ENCODE peak calls at places on chromosomes 7 and 10, in eight cellular contexts. Y, N, B, S, R, C, G and I are unnamed samples.

GRCh38 chr7:1692500-1693418 is 22.7 kb downstream of the ELFN1 start:
- DNase-seq in Y (no peak), N (no peak), B (no peak), S (no peak), R (no peak), C (no peak), G (no peak), I (no peak)

GRCh38 chr7:116802144-116802747 is 60.1 kb upstream of the CAPZA2 start:
- DNase-seq in Y (no peak), N (no peak), B (no peak), S (no peak), R (no peak), C (peak), G (no peak), I (no peak)

GRCh38 chr10:113007821-113008220 is 57.8 kb downstream of the TCF7L2 start:
- DNase-seq in Y (no peak), N (no peak), B (no peak), S (no peak), R (no peak), C (no peak), G (no peak), I (no peak)

GRCh38 chr10:125692932-125693847 is 10.2 kb upstream of the TEX36 start:
- DNase-seq in Y (no peak), N (no peak), B (peak), S (no peak), R (no peak), C (peak), G (peak), I (no peak)

GRCh38 chr10:102673961-102674511 is 29.8 kb downstream of the TRIM8 start:
- DNase-seq in Y (no peak), N (peak), B (peak), S (peak), R (peak), C (no peak), G (no peak), I (peak)

GRCh38 chr10:94439275-94439861 is 37.0 kb downstream of the TBC1D12 start:
- DNase-seq in Y (no peak), N (peak), B (peak), S (no peak), R (no peak), C (no peak), G (no peak), I (peak)

GRCh38 chr10:15168781-15169554 is 475 bp upstream of the NMT2 start:
- DNase-seq in Y (peak), N (peak), B (peak), S (peak), R (peak), C (peak), G (peak), I (peak)

GRCh38 chr7:45259966-45260646 is 102.5 kb downstream of the RAMP3 start:
- DNase-seq in Y (peak), N (peak), B (peak), S (peak), R (peak), C (no peak), G (peak), I (peak)

GRCh38 chr7:128390871-128391565 is 18.8 kb downstream of the IMPDH1 start:
- DNase-seq in Y (no peak), N (no peak), B (no peak), S (no peak), R (no peak), C (no peak), G (no peak), I (no peak)

GRCh38 chr7:16697507-16698199 is 51.7 kb downstream of the BZW2 start:
- DNase-seq in Y (no peak), N (no peak), B (no peak), S (no peak), R (no peak), C (no peak), G (no peak), I (no peak)

GRCh38 chr7:28276303-28276702 is 95.7 kb upstream of the JAZF1 start:
- DNase-seq in Y (no peak), N (no peak), B (no peak), S (no peak), R (no peak), C (no peak), G (no peak), I (no peak)

GRCh38 chr10:82887488-82887887 is 1012.5 kb downstream of the NRG3 start:
- DNase-seq in Y (no peak), N (no peak), B (no peak), S (no peak), R (no peak), C (no peak), G (no peak), I (peak)

GRCh38 chr10:8057636-8058273 is 3.3 kb downstream of the GATA3 start:
- DNase-seq in Y (no peak), N (peak), B (no peak), S (no peak), R (no peak), C (no peak), G (no peak), I (no peak)

GRCh38 chr7:9719721-9720120 is 1254.0 kb upstream of the PHF14 start:
- DNase-seq in Y (no peak), N (no peak), B (no peak), S (no peak), R (no peak), C (no peak), G (no peak), I (no peak)

GRCh38 chr7:88147949-88148348 is 71.9 kb downstream of the SRI start:
- DNase-seq in Y (no peak), N (peak), B (no peak), S (no peak), R (no peak), C (no peak), G (no peak), I (no peak)

GRCh38 chr10:36256166-36256565 is 614.1 kb upstream of the FZD8 start:
- DNase-seq in Y (no peak), N (no peak), B (no peak), S (no peak), R (no peak), C (no peak), G (no peak), I (peak)

GRCh38 chr10:78937388-78937787 is 131.4 kb upstream of the ZMIZ1 start:
- DNase-seq in Y (no peak), N (no peak), B (no peak), S (no peak), R (no peak), C (no peak), G (no peak), I (no peak)

GRCh38 chr7:79524048-79524447 is 70.6 kb upstream of the MAGI2 start:
- DNase-seq in Y (no peak), N (no peak), B (no peak), S (no peak), R (no peak), C (no peak), G (no peak), I (no peak)

GRCh38 chr7:5526190-5527037 is 102.8 kb upstream of the TNRC18 start:
- DNase-seq in Y (no peak), N (peak), B (no peak), S (peak), R (no peak), C (peak), G (no peak), I (peak)

GRCh38 chr7:44141221-44141850 is at the start of gene MYL7:
- DNase-seq in Y (no peak), N (peak), B (no peak), S (no peak), R (no peak), C (no peak), G (no peak), I (no peak)

GRCh38 chr10:118237930-118238329 is 104.2 kb downstream of the FAM204A start:
- DNase-seq in Y (no peak), N (no peak), B (no peak), S (no peak), R (no peak), C (no peak), G (no peak), I (no peak)

GRCh38 chr7:116560021-116560970 is 35.5 kb downstream of the CAV1 start:
- DNase-seq in Y (no peak), N (no peak), B (peak), S (no peak), R (no peak), C (no peak), G (no peak), I (no peak)

GRCh38 chr10:85926136-85926535 is 440.5 kb downstream of the GRID1 start:
- DNase-seq in Y (no peak), N (no peak), B (no peak), S (no peak), R (no peak), C (no peak), G (no peak), I (no peak)

GRCh38 chr7:112449353-112449752 is 907 bp upstream of the IFRD1 start:
- DNase-seq in Y (no peak), N (no peak), B (no peak), S (no peak), R (peak), C (no peak), G (peak), I (peak)

GRCh38 chr7:64559206-64559605 is 3.7 kb downstream of the ZNF680 start:
- DNase-seq in Y (no peak), N (no peak), B (no peak), S (no peak), R (no peak), C (no peak), G (peak), I (peak)

GRCh38 chr7:156059374-156059773 is 247.1 kb upstream of the SHH start:
- DNase-seq in Y (no peak), N (no peak), B (no peak), S (no peak), R (no peak), C (no peak), G (no peak), I (no peak)

GRCh38 chr10:4132216-4132556 is 347.2 kb upstream of the KLF6 start:
- DNase-seq in Y (no peak), N (no peak), B (no peak), S (no peak), R (no peak), C (no peak), G (no peak), I (no peak)

GRCh38 chr10:44516941-44517340 is 132.0 kb upstream of the CXCL12 start:
- DNase-seq in Y (no peak), N (no peak), B (no peak), S (no peak), R (no peak), C (no peak), G (no peak), I (no peak)

GRCh38 chr7:150417239-150417638 is 33.2 kb upstream of the GIMAP8 start:
- DNase-seq in Y (no peak), N (no peak), B (no peak), S (no peak), R (no peak), C (peak), G (no peak), I (no peak)

GRCh38 chr7:116075351-116076145 is 45.0 kb upstream of the TFEC start:
- DNase-seq in Y (no peak), N (peak), B (no peak), S (no peak), R (no peak), C (no peak), G (no peak), I (peak)

GRCh38 chr10:22341190-22341935 is 3.9 kb upstream of the SPAG6 start:
- DNase-seq in Y (no peak), N (peak), B (no peak), S (no peak), R (no peak), C (no peak), G (no peak), I (peak)

GRCh38 chr10:15035385-15036301 is 8.1 kb upstream of the OLAH start:
- DNase-seq in Y (no peak), N (peak), B (peak), S (peak), R (no peak), C (no peak), G (no peak), I (peak)

GRCh38 chr7:13457790-13458189 is 531.7 kb downstream of the ETV1 start:
- DNase-seq in Y (no peak), N (no peak), B (no peak), S (no peak), R (no peak), C (no peak), G (no peak), I (no peak)

GRCh38 chr7:84939888-84940287 is 247.0 kb downstream of the SEMA3D start:
- DNase-seq in Y (no peak), N (no peak), B (no peak), S (no peak), R (no peak), C (no peak), G (no peak), I (no peak)

GRCh38 chr7:113805976-113806375 is 112.8 kb downstream of the PPP1R3A start:
- DNase-seq in Y (no peak), N (no peak), B (no peak), S (no peak), R (no peak), C (no peak), G (no peak), I (peak)

GRCh38 chr10:6115824-6116350 is 27.1 kb downstream of the RBM17 start:
- DNase-seq in Y (no peak), N (no peak), B (no peak), S (no peak), R (no peak), C (no peak), G (no peak), I (no peak)

GRCh38 chr10:26781797-26782196 is 79.0 kb downstream of the ABI1 start:
- DNase-seq in Y (no peak), N (no peak), B (no peak), S (no peak), R (no peak), C (no peak), G (no peak), I (no peak)

GRCh38 chr10:24465899-24466615 is 257.1 kb downstream of the KIAA1217 start:
- DNase-seq in Y (no peak), N (no peak), B (no peak), S (no peak), R (no peak), C (peak), G (peak), I (peak)